ENCODE peak calls at places on chromosomes 11 and 22, in six cellular contexts. J, W, D, L, Y and N are unnamed samples.

GRCh38 chr11:75603791-75604736 is 42.0 kb downstream of the SERPINH1 start:
- DNase-seq in J (peak; percentile 5), W (no peak), D (no peak), L (peak; percentile 77), Y (peak; percentile 92), N (no peak)

GRCh38 chr11:10515418-10515817 is 25.6 kb downstream of the RNF141 start:
- DNase-seq in J (no peak), W (no peak), D (no peak), L (no peak), Y (no peak), N (no peak)

GRCh38 chr22:47395481-47395880 is 633.0 kb downstream of the TBC1D22A start:
- DNase-seq in J (no peak), W (no peak), D (peak; percentile 28), L (peak; percentile 34), Y (no peak), N (no peak)

GRCh38 chr11:95698939-95699562 is 90.5 kb downstream of the FAM76B start:
- DNase-seq in J (peak; percentile 78), W (no peak), D (no peak), L (no peak), Y (no peak), N (no peak)

GRCh38 chr22:44213489-44214043 is 32.8 kb downstream of the PARVG start:
- DNase-seq in J (no peak), W (no peak), D (no peak), L (no peak), Y (no peak), N (no peak)

GRCh38 chr11:117180661-117181585 is 2.4 kb downstream of the SIDT2 start:
- DNase-seq in J (no peak), W (peak; percentile 81), D (peak; percentile 67), L (peak; percentile 64), Y (peak; percentile 65), N (peak; percentile 73)

GRCh38 chr22:39502789-39503464 is 837 bp downstream of the MIEF1 start:
- DNase-seq in J (no peak), W (no peak), D (no peak), L (no peak), Y (no peak), N (peak; percentile 79)

GRCh38 chr22:48942698-48943566 is 884.7 kb downstream of the BRD1 start:
- DNase-seq in J (no peak), W (no peak), D (no peak), L (no peak), Y (no peak), N (no peak)

GRCh38 chr11:97943493-97943892 is 1077.3 kb upstream of the CNTN5 start:
- DNase-seq in J (no peak), W (no peak), D (no peak), L (no peak), Y (no peak), N (no peak)

GRCh38 chr11:75734491-75735180 is 17.0 kb downstream of the MOGAT2 start:
- DNase-seq in J (no peak), W (no peak), D (no peak), L (no peak), Y (no peak), N (peak; percentile 98)

GRCh38 chr11:76577199-76577920 is 93.2 kb downstream of the LRRC32 start:
- DNase-seq in J (peak; percentile 74), W (no peak), D (peak; percentile 93), L (peak; percentile 77), Y (peak; percentile 71), N (peak; percentile 21)

GRCh38 chr11:44931466-44931865 is 19.2 kb downstream of the TP53I11 start:
- DNase-seq in J (no peak), W (no peak), D (no peak), L (no peak), Y (no peak), N (no peak)

GRCh38 chr22:26399288-26399687 is 29.8 kb upstream of the ASPHD2 start:
- DNase-seq in J (no peak), W (no peak), D (no peak), L (no peak), Y (peak; percentile 6), N (no peak)

GRCh38 chr11:77411238-77411637 is 62.7 kb downstream of the PAK1 start:
- DNase-seq in J (no peak), W (peak; percentile 21), D (peak; percentile 26), L (peak; percentile 11), Y (no peak), N (no peak)

GRCh38 chr22:46914481-46914880 is 152.0 kb downstream of the TBC1D22A start:
- DNase-seq in J (no peak), W (no peak), D (no peak), L (no peak), Y (no peak), N (no peak)

GRCh38 chr11:39668640-39669039 is 1790.8 kb downstream of the LRRC4C start:
- DNase-seq in J (peak; percentile 16), W (no peak), D (no peak), L (no peak), Y (no peak), N (no peak)

GRCh38 chr11:89495951-89496350 is 4.8 kb upstream of the NOX4 start:
- DNase-seq in J (peak; percentile 8), W (peak; percentile 15), D (peak; percentile 59), L (peak; percentile 94), Y (peak; percentile 68), N (no peak)

GRCh38 chr11:94303884-94304459 is 408 bp upstream of the IZUMO1R start:
- DNase-seq in J (no peak), W (no peak), D (no peak), L (no peak), Y (peak; percentile 18), N (no peak)

GRCh38 chr11:35584321-35584720 is 33.9 kb upstream of the FJX1 start:
- DNase-seq in J (no peak), W (no peak), D (no peak), L (peak; percentile 66), Y (no peak), N (no peak)

GRCh38 chr11:3962406-3962840 is 107.0 kb downstream of the STIM1 start:
- DNase-seq in J (no peak), W (no peak), D (no peak), L (peak; percentile 68), Y (peak; percentile 23), N (no peak)

GRCh38 chr11:110182886-110183285 is 89.7 kb downstream of the ZC3H12C start:
- DNase-seq in J (no peak), W (no peak), D (no peak), L (no peak), Y (no peak), N (no peak)

GRCh38 chr22:46833228-46833627 is 70.8 kb downstream of the TBC1D22A start:
- DNase-seq in J (no peak), W (no peak), D (no peak), L (peak; percentile 23), Y (peak; percentile 33), N (peak; percentile 37)

DNA sequence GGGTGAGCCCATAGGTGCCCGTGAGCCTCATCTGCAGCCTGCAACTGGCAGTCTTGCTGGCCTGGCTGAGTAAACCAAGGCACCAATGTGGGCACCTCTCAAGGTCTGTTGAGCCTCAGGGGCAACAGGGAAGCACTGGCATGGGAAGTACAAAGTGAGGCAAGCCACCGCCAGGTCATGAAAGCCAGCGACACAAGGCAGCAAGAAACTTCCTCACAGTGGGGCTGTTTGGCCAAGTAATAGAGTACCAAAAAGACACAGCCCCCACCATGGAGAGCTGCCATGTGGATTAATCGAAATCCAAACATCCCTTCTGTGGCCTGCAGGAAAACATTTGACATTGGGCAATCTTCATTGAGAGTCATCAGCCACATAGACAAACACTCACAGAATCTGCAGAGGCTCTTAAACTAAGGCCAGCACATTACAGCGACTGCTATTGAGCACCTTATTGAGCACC is 43.6 kb upstream of the FIBIN start:
- DNase-seq in J (no peak), W (no peak), D (no peak), L (peak; percentile 90), Y (no peak), N (no peak)
- H3K27ac ChIP-seq in J (no peak overlapping the region), W (no peak overlapping the region), D (no peak overlapping the region), L (peak overlapping the region; percentile 98), Y (no peak overlapping the region), N (no peak overlapping the region)

DNA sequence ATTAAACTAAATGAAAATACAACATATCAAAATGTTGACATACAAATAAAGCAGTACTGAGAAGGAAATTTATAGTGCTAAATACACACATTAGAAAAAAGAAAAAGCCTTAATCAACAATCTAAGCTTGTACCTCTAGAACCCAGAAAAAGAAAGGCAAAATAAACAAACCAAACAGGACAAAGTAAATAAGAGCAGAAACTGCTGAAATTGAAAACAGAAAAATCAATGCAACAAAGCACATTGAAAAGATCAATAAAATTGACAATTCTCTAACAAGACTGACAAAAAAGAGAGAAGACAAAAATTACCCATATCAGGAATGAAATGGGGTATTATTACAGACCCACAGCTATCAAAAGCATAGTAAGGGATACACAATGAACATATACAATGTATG is 21.0 kb downstream of the DCUN1D5 start:
- DNase-seq in J (no peak), W (no peak), D (no peak), L (no peak), Y (no peak), N (no peak)
- H3K27ac ChIP-seq in J (no peak overlapping the region), W (no peak overlapping the region), D (no peak overlapping the region), L (no peak overlapping the region), Y (no peak overlapping the region), N (no peak overlapping the region)

GRCh38 chr22:35621446-35621845 is 4.3 kb upstream of the MB start:
- DNase-seq in J (no peak), W (no peak), D (no peak), L (no peak), Y (no peak), N (no peak)
- H3K27ac ChIP-seq in J (no peak overlapping the region), W (no peak overlapping the region), D (peak overlapping the region; percentile 79), L (no peak overlapping the region), Y (no peak overlapping the region), N (no peak overlapping the region)

GRCh38 chr22:22742641-22743040 is 98.2 kb downstream of the GGTLC2 start:
- DNase-seq in J (no peak), W (no peak), D (no peak), L (no peak), Y (no peak), N (no peak)
- H3K27ac ChIP-seq in J (no peak overlapping the region), W (no peak overlapping the region), D (no peak overlapping the region), L (no peak overlapping the region), Y (no peak overlapping the region), N (no peak overlapping the region)

DNA sequence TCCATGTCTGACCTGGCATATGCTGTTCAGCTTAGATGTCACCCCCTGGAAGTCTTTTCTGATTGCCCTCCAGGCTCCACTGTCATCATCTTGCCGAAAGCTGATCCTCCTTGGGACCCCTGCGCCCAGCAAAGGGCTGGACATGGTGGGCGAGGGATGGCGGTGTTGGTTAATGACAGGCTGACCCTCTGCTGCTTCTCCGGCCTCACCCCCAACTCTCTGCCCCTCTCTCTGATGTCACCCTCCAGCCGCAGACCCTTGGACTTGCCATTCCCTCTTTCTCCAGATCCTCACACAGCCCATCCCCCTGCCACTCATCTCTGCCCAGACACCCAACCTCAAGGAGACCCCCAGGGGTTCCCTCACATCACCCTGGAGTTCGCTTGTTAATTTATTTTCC is 2.3 kb downstream of the EHBP1L1 start:
- DNase-seq in J (no peak), W (no peak), D (no peak), L (no peak), Y (no peak), N (no peak)
- H3K27ac ChIP-seq in J (peak overlapping the region; percentile 96), W (peak overlapping the region; percentile 64), D (peak overlapping the region; percentile 96), L (no peak overlapping the region), Y (no peak overlapping the region), N (peak overlapping the region; percentile 81)

DNA sequence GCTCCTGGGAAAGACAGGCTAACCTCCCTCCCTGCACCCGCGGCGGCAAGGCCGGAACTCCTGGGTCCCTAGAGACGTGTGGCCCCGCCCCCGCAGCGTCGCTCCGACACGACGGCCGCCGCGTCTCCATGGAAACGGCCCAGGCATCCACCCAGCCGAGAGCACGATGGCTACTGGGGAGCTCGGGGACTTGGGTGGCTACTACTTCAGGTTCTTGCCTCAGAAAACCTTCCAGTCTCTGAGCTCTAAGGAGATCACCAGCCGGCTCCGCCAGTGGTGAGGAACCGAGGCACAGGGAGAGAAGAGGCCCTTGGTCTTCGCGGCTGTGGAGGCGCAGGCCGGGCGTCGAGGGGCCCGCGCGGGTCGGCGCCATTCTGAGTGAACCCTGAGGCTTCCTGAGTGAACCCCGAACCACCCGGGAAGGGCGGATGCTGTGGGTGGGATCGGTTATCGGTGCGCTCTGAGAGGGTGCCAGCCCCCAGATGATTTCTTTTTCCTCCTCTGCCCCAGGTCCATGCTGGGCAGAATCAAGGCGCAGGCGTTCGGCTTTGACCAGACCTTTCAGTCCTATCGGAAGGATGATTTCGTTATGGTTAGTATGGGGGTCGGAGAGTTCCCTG is at the start of gene CFAP300:
- DNase-seq in J (no peak), W (peak; percentile 92), D (peak; percentile 88), L (peak; percentile 83), Y (peak; percentile 32), N (peak; percentile 63)
- H3K27ac ChIP-seq in J (no peak within 1 kb of the TSS), W (peak within 1 kb of the TSS; percentile 62), D (no peak within 1 kb of the TSS), L (peak within 1 kb of the TSS; percentile 66), Y (no peak within 1 kb of the TSS), N (no peak within 1 kb of the TSS)